ENCODE peak calls at places on chromosome 12, in four cellular contexts. P is uterus, F is ovary, Q is suprapubic skin. G is an unnamed sample.

GRCh38 chr12:94304566-94305061 is 155.1 kb downstream of the CEP83 start:
- DNase-seq in F (no peak), Q (no peak), P (no peak), G (no peak)

GRCh38 chr12:110217996-110218674 is 62.9 kb upstream of the ATP2A2 start:
- DNase-seq in P (no peak), Q (no peak), F (no peak), G (no peak)

GRCh38 chr12:6538420-6539275 is 4.3 kb downstream of the GAPDH start:
- DNase-seq in F (no peak), P (no peak), Q (no peak), G (no peak)

GRCh38 chr12:104877107-104877705 is 80.9 kb downstream of the SLC41A2 start:
- DNase-seq in Q (no peak), P (peak; percentile 47), F (peak; percentile 49), G (no peak)

GRCh38 chr12:87815738-87816137 is 213.5 kb downstream of the C12orf50 start:
- DNase-seq in P (no peak), F (no peak), Q (no peak), G (no peak)

GRCh38 chr12:124248862-124249825 is 45.7 kb upstream of the RFLNA start:
- DNase-seq in Q (no peak), P (no peak), F (no peak), G (no peak)

GRCh38 chr12:13443498-13443897 is 247.0 kb downstream of the EMP1 start:
- DNase-seq in F (no peak), P (no peak), Q (no peak), G (no peak)

GRCh38 chr12:51915003-51915625 is 7.8 kb downstream of the ACVRL1 start:
- DNase-seq in P (no peak), F (no peak), Q (no peak), G (no peak)

GRCh38 chr12:98074286-98074685 is 441.1 kb upstream of the TMPO start:
- DNase-seq in Q (no peak), P (no peak), F (no peak), G (no peak)

GRCh38 chr12:51818567-51819300 is 29.8 kb downstream of the FIGNL2 start:
- DNase-seq in Q (no peak), P (peak; percentile 29), F (no peak), G (peak; percentile 91)

GRCh38 chr12:25332143-25332542 is 81.4 kb upstream of the KRAS start:
- DNase-seq in P (no peak), Q (no peak), F (no peak), G (no peak)

GRCh38 chr12:87157791-87158190 is 871.4 kb downstream of the C12orf50 start:
- DNase-seq in P (no peak), Q (no peak), F (no peak), G (peak; percentile 13)

GRCh38 chr12:52369220-52369619 is 1.9 kb upstream of the KRT85 start:
- DNase-seq in P (no peak), F (no peak), Q (no peak), G (no peak)

GRCh38 chr12:65532744-65533143 is 254.3 kb downstream of the MSRB3 start:
- DNase-seq in F (no peak), Q (no peak), P (no peak), G (peak; percentile 36)

GRCh38 chr12:7354521-7354920 is 50.6 kb downstream of the ACSM4 start:
- DNase-seq in Q (no peak), F (no peak), P (no peak), G (no peak)

GRCh38 chr12:117360551-117361311 is 695 bp downstream of the NOS1 start:
- DNase-seq in Q (no peak), F (no peak), P (no peak), G (no peak)

GRCh38 chr12:79895041-79895440 is 39.9 kb downstream of the PPP1R12A start:
- DNase-seq in Q (no peak), P (no peak), F (no peak), G (no peak)

GRCh38 chr12:80966001-80966400 is 28.3 kb upstream of the LIN7A start:
- DNase-seq in Q (no peak), P (no peak), F (no peak), G (no peak)

GRCh38 chr12:51262758-51263177 is 7.4 kb downstream of the SMAGP start:
- DNase-seq in P (peak; percentile 44), F (peak; percentile 77), Q (no peak), G (peak; percentile 60)

GRCh38 chr12:130142736-130143135 is 19.5 kb upstream of the FZD10 start:
- DNase-seq in F (no peak), P (no peak), Q (no peak), G (no peak)

GRCh38 chr12:123973552-123974341 is 732 bp downstream of the ZNF664 start:
- DNase-seq in P (peak; percentile 27), Q (peak; percentile 82), F (peak; percentile 71), G (peak; percentile 30)

GRCh38 chr12:3341594-3341993 is 149.4 kb upstream of the PRMT8 start:
- DNase-seq in P (no peak), Q (no peak), F (no peak), G (no peak)

GRCh38 chr12:93624595-93625294 is 52.3 kb downstream of the SOCS2 start:
- DNase-seq in P (no peak), Q (no peak), F (no peak), G (peak; percentile 47)

GRCh38 chr12:80979821-80980220 is 42.1 kb upstream of the LIN7A start:
- DNase-seq in F (no peak), Q (no peak), P (no peak), G (no peak)

GRCh38 chr12:38384816-38385491 is 68.4 kb downstream of the ALG10B start:
- DNase-seq in F (no peak), Q (no peak), P (no peak), G (no peak)

GRCh38 chr12:31966558-31967205 is 7.5 kb downstream of the RESF1 start:
- DNase-seq in Q (no peak), P (no peak), F (no peak), G (no peak)

GRCh38 chr12:113276306-113276705 is 55.0 kb downstream of the TPCN1 start:
- DNase-seq in F (peak; percentile 67), Q (no peak), P (no peak), G (no peak)

GRCh38 chr12:122944588-122944987 is 21.7 kb downstream of the ABCB9 start:
- DNase-seq in F (no peak), P (no peak), Q (peak; percentile 88), G (peak; percentile 82)

GRCh38 chr12:122945047-122945592 is 21.1 kb downstream of the ABCB9 start:
- DNase-seq in F (no peak), Q (no peak), P (no peak), G (no peak)

GRCh38 chr12:122947352-122947792 is 18.9 kb downstream of the ABCB9 start:
- DNase-seq in F (no peak), Q (no peak), P (peak; percentile 44), G (no peak)

GRCh38 chr12:122948605-122949004 is 17.7 kb downstream of the ABCB9 start:
- DNase-seq in F (no peak), P (no peak), Q (no peak), G (no peak)

DNA sequence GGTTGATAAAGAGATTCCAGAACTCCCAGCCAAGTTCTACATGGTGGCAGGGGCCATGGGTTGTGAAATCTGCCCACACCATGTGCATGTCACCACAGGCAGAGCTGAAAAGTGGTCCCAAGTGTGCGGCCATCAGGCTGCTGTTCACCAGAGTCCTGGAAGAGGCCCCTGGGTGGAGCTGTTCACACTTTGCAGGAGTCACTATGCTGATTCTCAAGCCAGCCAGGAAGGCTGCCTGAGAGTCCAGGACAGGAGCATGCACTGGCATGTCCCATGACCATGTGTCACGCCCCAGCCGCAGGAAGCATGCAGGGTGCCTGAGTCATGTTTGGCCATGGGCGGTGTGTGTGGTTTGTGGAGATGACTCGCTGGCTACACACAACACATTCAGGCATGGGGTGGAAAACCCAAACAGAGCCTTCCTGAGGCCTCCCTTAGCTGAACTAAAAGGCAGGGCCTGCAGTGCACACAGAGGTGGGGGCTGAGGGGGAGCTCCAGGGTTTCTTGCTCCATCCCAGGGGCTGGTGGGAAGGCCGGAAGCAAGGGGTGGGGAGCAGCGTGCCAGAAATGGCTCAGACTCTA is 19.5 kb downstream of the ABCB9 start:
- DNase-seq in P (peak; percentile 73), Q (peak; percentile 98), F (peak; percentile 54), G (peak; percentile 95)
- TF ChIP-seq POLR2A in P (no peak), Q (no peak), F (no peak), G (no peak)

DNA sequence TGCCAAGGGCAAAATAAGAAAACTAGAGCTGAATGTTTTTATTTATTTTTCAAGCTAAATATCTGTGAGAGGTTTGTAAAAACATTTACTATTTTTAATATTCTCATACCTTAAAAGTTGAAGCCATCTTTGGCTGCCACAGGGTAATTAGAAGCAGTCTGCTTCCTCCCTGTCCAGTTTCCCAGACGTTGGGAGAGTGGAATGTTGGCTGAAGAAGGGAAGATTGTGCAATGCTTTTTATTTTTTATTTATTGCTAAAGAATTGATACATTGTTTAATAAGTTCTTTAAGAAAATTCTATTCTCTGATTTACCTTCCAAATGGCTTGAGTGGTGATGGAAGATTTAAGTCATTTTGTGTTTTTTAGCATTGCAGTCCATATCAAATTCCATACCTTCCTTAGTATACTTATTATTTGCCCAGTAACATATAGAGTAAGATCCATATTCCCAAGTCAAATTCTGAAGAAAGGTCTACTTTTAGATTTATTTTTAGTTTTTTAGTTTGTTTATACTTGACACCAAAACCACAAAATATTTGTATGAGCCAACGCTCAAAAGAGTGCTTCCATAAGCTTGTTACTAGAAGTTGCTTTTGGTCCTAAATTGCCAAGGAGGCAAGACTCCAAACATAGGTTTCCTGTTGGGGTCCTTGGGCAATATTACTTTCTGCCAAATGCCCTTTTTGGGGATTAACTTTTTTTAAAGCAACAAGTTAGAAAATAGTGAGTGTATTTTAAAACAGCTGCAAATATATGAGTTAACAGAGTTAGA is 124.0 kb upstream of the CPM start:
- DNase-seq in F (no peak), P (no peak), Q (no peak), G (no peak)
- TF ChIP-seq POLR2A in F (no peak), P (no peak), Q (no peak), G (no peak)

DNA sequence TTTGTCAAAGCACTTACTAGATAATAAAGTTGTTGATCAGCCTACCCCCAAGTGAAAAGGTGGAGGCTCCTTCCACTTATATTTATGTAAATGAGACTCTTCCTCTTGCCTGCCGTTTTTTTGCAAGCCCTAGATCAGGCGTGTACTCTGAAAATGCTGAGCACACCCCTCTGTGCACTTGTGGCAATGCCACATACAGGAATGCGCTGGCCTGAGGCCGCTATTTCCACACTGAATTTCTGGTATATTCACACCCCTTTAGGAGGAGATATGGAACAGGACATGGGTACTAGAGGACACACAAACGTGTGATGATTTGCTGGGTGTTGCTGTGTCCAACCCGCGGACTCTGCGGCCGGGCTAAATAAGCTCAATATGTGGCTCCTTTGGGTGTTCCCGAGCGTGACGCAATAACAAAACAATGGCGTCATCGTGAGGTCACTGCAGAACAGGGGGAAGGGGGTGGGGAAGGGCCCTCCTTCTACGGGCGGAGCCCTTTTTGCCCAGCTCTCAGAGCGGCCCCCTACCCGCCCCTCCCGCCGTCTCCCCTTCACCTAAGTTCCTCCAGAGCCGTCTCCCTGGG is 554 bp upstream of the TSPAN31 start:
- DNase-seq in P (peak; percentile 75), F (peak; percentile 84), Q (peak; percentile 92), G (no peak)
- TF ChIP-seq POLR2A in P (no peak), F (no peak), Q (no peak), G (peak; percentile 13)

GRCh38 chr12:46370792-46371717 is 1.5 kb downstream of the SLC38A2 start:
- DNase-seq in F (peak; percentile 95), P (peak; percentile 90), Q (peak; percentile 94), G (peak; percentile 62)

GRCh38 chr12:46372131-46372851 is at the start of gene SLC38A2:
- DNase-seq in F (peak; percentile 99), P (peak; percentile 98), Q (peak; percentile 99), G (peak; percentile 83)

GRCh38 chr12:46372852-46373302 is 304 bp upstream of the SLC38A2 start:
- DNase-seq in F (no peak), Q (no peak), P (no peak), G (no peak)

GRCh38 chr12:46370380-46370734 is 2.2 kb downstream of the SLC38A2 start:
- DNase-seq in P (no peak), Q (no peak), F (no peak), G (no peak)

GRCh38 chr12:46371718-46372130 is 849 bp downstream of the SLC38A2 start:
- DNase-seq in F (peak; percentile 79), P (peak; percentile 67), Q (peak; percentile 90), G (no peak)
- TF ChIP-seq POLR2A in F (no peak), P (no peak), Q (no peak), G (no peak)

GRCh38 chr12:74537707-74538385 is at the start of gene ATXN7L3B:
- DNase-seq in Q (peak; percentile 93), F (peak; percentile 96), P (peak; percentile 90), G (peak; percentile 83)
- TF ChIP-seq POLR2A in Q (no peak), F (peak; percentile 78), P (peak; percentile 55), G (peak; percentile 52)